ENCODE peak calls at places on chromosomes 7 and 10, in five cellular contexts. E is brain microvascular endothelial cell, B is sigmoid colon, H is suprapubic skin, I is fibroblast of lung. Y is an unnamed sample.

GRCh38 chr10:21327239-21327993 is 198.1 kb downstream of the SKIDA1 start:
- DNase-seq in H (peak; percentile 37), B (no peak), I (no peak), E (no peak), Y (no peak)

GRCh38 chr10:50604823-50605222 is 18.9 kb downstream of the SGMS1 start:
- DNase-seq in E (no peak), H (no peak), I (peak; percentile 51), B (no peak), Y (no peak)

GRCh38 chr7:139828880-139829653 is at the start of gene TBXAS1:
- DNase-seq in B (no peak), E (no peak), H (no peak), I (no peak), Y (no peak)

GRCh38 chr10:5776881-5777197 is 36.4 kb downstream of the GDI2 start:
- DNase-seq in B (no peak), E (no peak), H (no peak), I (peak; percentile 59), Y (peak; percentile 16)

GRCh38 chr10:117217196-117217761 is 20.0 kb downstream of the KCNK18 start:
- DNase-seq in B (peak; percentile 55), H (no peak), I (no peak), E (no peak), Y (no peak)

GRCh38 chr10:87661861-87662785 is 2.4 kb downstream of the PAPSS2 start:
- DNase-seq in H (no peak), I (no peak), B (no peak), E (peak; percentile 54), Y (no peak)

GRCh38 chr7:66296-66695 is 126.1 kb upstream of the FAM20C start:
- DNase-seq in H (no peak), E (no peak), B (peak; percentile 45), I (no peak), Y (no peak)

GRCh38 chr7:13800694-13801448 is 188.6 kb downstream of the ETV1 start:
- DNase-seq in I (peak; percentile 69), H (no peak), E (peak; percentile 92), B (no peak), Y (peak; percentile 71)

GRCh38 chr10:5490698-5491464 is 8.5 kb downstream of the CALML5 start:
- DNase-seq in H (no peak), E (no peak), I (no peak), B (peak; percentile 22), Y (no peak)

GRCh38 chr7:94266278-94266677 is 128.4 kb upstream of the COL1A2 start:
- DNase-seq in E (no peak), H (no peak), I (peak; percentile 70), B (no peak), Y (no peak)

GRCh38 chr7:44226396-44226753 is 25.6 kb downstream of the YKT6 start:
- DNase-seq in I (no peak), E (no peak), H (no peak), B (no peak), Y (no peak)

GRCh38 chr10:5284311-5285057 is 80.3 kb upstream of the UCN3 start:
- DNase-seq in B (no peak), H (no peak), E (peak; percentile 49), I (peak; percentile 38), Y (no peak)

GRCh38 chr7:23759556-23760391 is 49.8 kb downstream of the STK31 start:
- DNase-seq in H (no peak), B (no peak), I (no peak), E (peak; percentile 16), Y (no peak)

GRCh38 chr10:22505923-22506685 is 160.8 kb downstream of the SPAG6 start:
- DNase-seq in I (peak; percentile 25), B (no peak), E (no peak), H (no peak), Y (no peak)

GRCh38 chr7:19066109-19066508 is 51.3 kb downstream of the TWIST1 start:
- DNase-seq in H (no peak), I (no peak), E (no peak), B (no peak), Y (no peak)

GRCh38 chr10:30000802-30001571 is 58.4 kb downstream of the JCAD start:
- DNase-seq in H (no peak), I (peak; percentile 92), B (peak; percentile 93), E (peak; percentile 83), Y (peak; percentile 68)

GRCh38 chr7:105060923-105061322 is 46.9 kb downstream of the KMT2E start:
- DNase-seq in H (no peak), B (no peak), E (no peak), I (no peak), Y (no peak)

GRCh38 chr10:17464545-17464944 is 10.2 kb upstream of the ST8SIA6 start:
- DNase-seq in E (no peak), I (no peak), H (no peak), B (no peak), Y (no peak)

GRCh38 chr10:3907514-3907913 is 122.5 kb upstream of the KLF6 start:
- DNase-seq in B (peak; percentile 74), I (peak; percentile 85), H (no peak), E (peak; percentile 55), Y (no peak)

GRCh38 chr7:30303312-30304039 is 19.1 kb downstream of the ZNRF2 start:
- DNase-seq in E (no peak), B (no peak), H (no peak), I (no peak), Y (no peak)

GRCh38 chr7:92837214-92837749 is 909 bp upstream of the CDK6 start:
- DNase-seq in H (no peak), I (peak; percentile 56), B (no peak), E (no peak), Y (no peak)

GRCh38 chr7:128407751-128408708 is 1.8 kb downstream of the IMPDH1 start:
- DNase-seq in B (no peak), I (no peak), H (no peak), E (no peak), Y (no peak)

GRCh38 chr10:3043512-3044368 is 23.6 kb upstream of the PFKP start:
- DNase-seq in I (peak; percentile 84), H (no peak), E (peak; percentile 72), B (peak; percentile 77), Y (no peak)

GRCh38 chr10:50516161-50516560 is 107.6 kb downstream of the SGMS1 start:
- DNase-seq in H (no peak), E (no peak), I (no peak), B (no peak), Y (no peak)

DNA sequence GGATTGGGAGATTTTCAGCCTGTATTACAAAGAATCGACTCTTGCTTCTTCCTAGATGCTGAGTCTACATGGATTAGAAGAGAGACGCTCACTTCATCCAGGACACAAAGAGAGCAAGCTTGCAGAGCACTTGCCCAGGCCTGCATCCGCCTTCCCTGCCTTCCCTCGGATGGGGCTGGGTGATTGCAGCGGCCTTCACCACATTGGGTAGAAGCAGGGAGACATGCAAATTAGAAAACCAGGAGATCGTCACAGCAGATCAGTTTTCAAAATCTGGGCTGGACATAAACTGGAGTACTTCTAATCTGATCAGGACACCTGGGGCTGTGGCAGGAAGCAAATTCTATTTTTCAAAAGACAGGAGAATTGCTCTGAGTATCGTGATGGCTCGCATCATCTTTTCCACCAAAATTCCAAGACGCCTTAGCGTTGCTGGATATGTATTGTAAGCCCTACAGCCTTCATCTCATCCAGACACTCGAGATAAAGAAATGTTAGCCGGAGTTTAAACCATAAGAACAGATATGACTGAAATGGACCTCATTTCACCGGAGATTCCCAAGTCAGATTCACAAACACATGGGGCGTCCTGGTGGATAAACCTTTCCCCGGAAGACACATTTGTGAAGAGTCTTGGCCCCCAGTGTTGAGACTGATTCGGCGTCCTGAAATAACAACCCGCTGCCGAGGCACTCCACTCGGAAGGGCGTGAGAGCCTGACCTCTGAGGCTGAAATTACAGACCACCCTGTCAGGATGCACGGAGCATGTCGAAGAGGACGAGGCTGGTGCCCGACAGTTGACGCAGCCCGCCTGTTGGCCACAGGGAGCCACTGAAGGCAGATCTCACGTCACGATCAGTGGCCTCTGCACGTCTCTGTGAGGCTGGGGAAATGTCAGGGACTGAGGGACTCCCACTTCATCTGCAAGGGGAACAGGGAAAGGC is 91.2 kb upstream of the PARD3 start:
- DNase-seq in H (no peak), B (peak; percentile 55), E (peak; percentile 78), I (peak; percentile 67), Y (no peak)
- H3K4me3 ChIP-seq in H (no peak overlapping the region), B (no peak overlapping the region), E (no peak overlapping the region), I (no peak overlapping the region), Y (no peak overlapping the region)

GRCh38 chr7:127396184-127396583 is 3.7 kb upstream of the ZNF800 start:
- DNase-seq in H (no peak), E (no peak), B (no peak), I (peak; percentile 14), Y (no peak)
- TF ChIP-seq CTCF in H (no peak), E (peak; percentile 12), B (no peak), I (no peak), Y (peak; percentile 22)

DNA sequence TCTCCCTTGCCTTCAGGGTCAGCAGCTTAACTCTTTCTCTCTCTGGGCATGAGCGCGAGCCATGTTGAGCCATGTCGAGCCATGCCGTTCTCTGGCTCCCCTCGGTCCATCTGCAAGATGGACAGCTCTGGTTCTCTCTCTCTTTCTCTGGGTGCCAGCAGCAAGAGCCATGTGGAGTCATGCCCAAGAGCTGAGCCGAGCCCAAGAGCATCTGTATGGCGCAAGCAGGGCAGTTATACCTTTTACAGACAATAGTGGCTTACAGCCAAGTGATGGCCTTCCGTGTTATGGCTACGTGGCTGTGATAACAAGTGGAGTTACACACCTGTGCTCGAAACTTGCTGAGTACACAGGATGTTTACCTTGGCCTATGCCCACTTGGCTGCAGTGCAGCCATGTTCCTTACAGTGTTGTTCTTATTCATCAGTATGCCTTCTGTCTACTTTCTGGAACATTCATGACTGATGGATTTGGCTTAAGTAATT is 327.7 kb downstream of the GLRX3 start:
- DNase-seq in E (no peak), B (peak; percentile 48), H (no peak), I (no peak), Y (no peak)
- H3K27ac ChIP-seq in E (no peak overlapping the region), B (no peak overlapping the region), H (no peak overlapping the region), I (no peak overlapping the region), Y (no peak overlapping the region)

DNA sequence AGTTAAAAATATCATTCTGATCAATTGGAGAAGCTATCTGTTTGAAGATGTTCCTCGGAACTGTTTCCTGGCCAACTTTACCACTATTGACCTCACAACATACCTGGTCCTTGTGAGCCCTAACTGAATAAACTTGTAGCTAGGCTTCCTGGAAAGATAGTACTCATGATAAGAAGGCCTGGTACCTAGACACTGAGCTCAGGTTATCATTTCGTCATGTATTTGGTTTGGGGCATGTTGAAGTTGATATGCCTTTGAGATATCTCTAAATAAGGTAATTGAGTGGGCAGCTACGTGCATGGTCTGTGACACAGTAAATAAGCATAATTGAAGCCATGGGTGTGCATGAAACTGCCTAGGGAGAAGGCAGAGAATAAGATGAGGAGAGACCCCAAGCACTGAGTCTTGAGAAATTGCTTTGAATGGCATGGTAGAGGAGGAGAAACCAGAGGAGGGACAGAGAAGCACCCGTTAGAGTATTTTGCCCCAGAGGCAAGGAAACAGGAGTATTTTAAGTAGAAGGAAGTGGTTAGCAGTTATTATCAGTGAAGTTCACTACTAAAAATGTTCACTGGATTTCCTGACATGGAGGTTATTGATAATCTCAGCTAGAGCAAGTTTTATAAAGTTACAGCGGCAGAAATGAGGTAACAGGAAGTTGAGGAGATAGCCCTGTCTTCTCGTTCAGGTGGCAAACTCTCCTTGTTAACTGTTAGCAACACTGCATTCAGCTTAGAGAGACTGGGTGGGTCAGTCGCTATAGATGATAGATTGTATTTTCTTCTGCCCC is 55.6 kb downstream of the CC2D2B start:
- DNase-seq in I (no peak), E (no peak), H (no peak), B (no peak), Y (no peak)
- H3K4me3 ChIP-seq in I (no peak overlapping the region), E (no peak overlapping the region), H (no peak overlapping the region), B (no peak overlapping the region), Y (no peak overlapping the region)

GRCh38 chr10:106175760-106176377 is 988.6 kb downstream of the SORCS1 start:
- DNase-seq in I (peak; percentile 18), H (no peak), B (no peak), E (no peak), Y (no peak)
- TF ChIP-seq CTCF in I (no peak), H (no peak), B (no peak), E (peak; percentile 33), Y (peak; percentile 44)

Y was measured in AG04450.